ENCODE peak calls at places on chromosomes 13 and 19, in six cellular contexts. Z is testis; D is CD4-positive, alpha-beta memory T cell; B is hepatocyte; Q is brain microvascular endothelial cell; E is GM23338. M is an unnamed sample.

GRCh38 chr19:17889609-17890214 is 18.0 kb downstream of the SLC5A5 start:
- DNase-seq in D (no peak), Q (peak; percentile 53), B (peak; percentile 79), Z (peak; percentile 68), E (peak; percentile 90), M (no peak)

GRCh38 chr13:64278493-64278892 is 2862.8 kb upstream of the PCDH20 start:
- DNase-seq in D (no peak), Q (peak; percentile 59), B (no peak), Z (no peak), E (no peak), M (no peak)

GRCh38 chr19:40191836-40192646 is 815 bp downstream of the MAP3K10 start:
- DNase-seq in E (peak; percentile 85), B (peak; percentile 55), D (peak; percentile 4), Z (peak; percentile 27), Q (no peak), M (peak; percentile 36)

GRCh38 chr19:10122066-10122465 is 2.4 kb upstream of the EIF3G start:
- DNase-seq in E (no peak), Z (no peak), Q (no peak), B (no peak), D (no peak), M (no peak)

GRCh38 chr13:24133396-24133795 is 27.1 kb upstream of the SPATA13 start:
- DNase-seq in Z (no peak), E (no peak), D (no peak), Q (no peak), B (no peak), M (no peak)

GRCh38 chr19:4326837-4327251 is 11.8 kb downstream of the STAP2 start:
- DNase-seq in Z (no peak), D (no peak), E (peak; percentile 94), Q (no peak), B (no peak), M (no peak)

GRCh38 chr13:44109986-44110640 is 230.4 kb downstream of the LACC1 start:
- DNase-seq in E (no peak), Q (no peak), Z (no peak), D (no peak), B (no peak), M (no peak)

GRCh38 chr13:45928843-45929242 is 77.3 kb upstream of the SIAH3 start:
- DNase-seq in B (no peak), Z (no peak), Q (no peak), D (no peak), E (no peak), M (no peak)

GRCh38 chr19:18859676-18860301 is 28.0 kb downstream of the UPF1 start:
- DNase-seq in D (no peak), Q (no peak), E (no peak), Z (no peak), B (no peak), M (no peak)

GRCh38 chr19:31260171-31260933 is 88.9 kb downstream of the TSHZ3 start:
- DNase-seq in B (no peak), Q (no peak), E (no peak), Z (no peak), D (no peak), M (no peak)

GRCh38 chr19:41795031-41795461 is 1.3 kb upstream of the CEACAM3 start:
- DNase-seq in Q (peak; percentile 51), B (peak; percentile 65), Z (peak; percentile 73), E (peak; percentile 87), D (peak; percentile 65), M (no peak)

GRCh38 chr19:30669329-30670010 is 297.3 kb downstream of the ZNF536 start:
- DNase-seq in D (peak; percentile 5), B (peak; percentile 81), E (peak; percentile 85), Z (peak; percentile 93), Q (peak; percentile 29), M (peak; percentile 37)

GRCh38 chr13:39538826-39539555 is 64.0 kb downstream of the LHFPL6 start:
- DNase-seq in B (no peak), D (no peak), Q (peak; percentile 40), E (no peak), Z (no peak), M (no peak)

GRCh38 chr19:17246681-17247425 is 1.1 kb upstream of the NR2F6 start:
- DNase-seq in E (peak; percentile 59), Z (peak; percentile 54), D (no peak), B (peak; percentile 77), Q (no peak), M (no peak)

GRCh38 chr19:40177286-40178070 is 13.7 kb upstream of the MAP3K10 start:
- DNase-seq in Z (no peak), E (no peak), B (no peak), Q (no peak), D (no peak), M (no peak)

GRCh38 chr13:19169991-19170390 is 11.6 kb downstream of the TUBA3C start:
- DNase-seq in Q (no peak), E (no peak), Z (no peak), D (no peak), B (no peak), M (no peak)

GRCh38 chr13:53605306-53605705 is 576.7 kb downstream of the OLFM4 start:
- DNase-seq in Z (no peak), D (no peak), Q (no peak), B (no peak), E (no peak), M (no peak)

GRCh38 chr13:44197791-44198770 is 175.5 kb upstream of the SERP2 start:
- DNase-seq in Q (peak; percentile 60), D (no peak), E (no peak), B (no peak), Z (no peak), M (no peak)

GRCh38 chr13:113044431-113045114 is 61.0 kb upstream of the F7 start:
- DNase-seq in B (no peak), E (no peak), Q (no peak), D (no peak), Z (no peak), M (peak; percentile 57)

GRCh38 chr19:16518483-16519229 is 22.5 kb downstream of the C19orf44 start:
- DNase-seq in Z (no peak), Q (no peak), B (no peak), E (peak; percentile 51), D (no peak), M (no peak)

GRCh38 chr19:15113245-15114152 is 6.3 kb downstream of the SYDE1 start:
- DNase-seq in Q (no peak), Z (peak; percentile 84), D (no peak), B (no peak), E (peak; percentile 72), M (no peak)

GRCh38 chr13:56864451-56864850 is 276.3 kb upstream of the PRR20A start:
- DNase-seq in E (no peak), Q (no peak), B (no peak), Z (no peak), D (no peak), M (no peak)

GRCh38 chr13:107375701-107376350 is 807.9 kb upstream of the ARGLU1 start:
- DNase-seq in Z (no peak), D (no peak), E (no peak), B (no peak), Q (no peak), M (no peak)

GRCh38 chr13:68125087-68125480 is 894.9 kb upstream of the PCDH9 start:
- DNase-seq in E (no peak), Q (no peak), B (no peak), D (no peak), Z (no peak), M (no peak)
- H3K27ac ChIP-seq in E (no peak overlapping the region), Q (no peak overlapping the region), B (no peak overlapping the region), D (no peak overlapping the region), Z (no peak overlapping the region), M (no peak overlapping the region)

DNA sequence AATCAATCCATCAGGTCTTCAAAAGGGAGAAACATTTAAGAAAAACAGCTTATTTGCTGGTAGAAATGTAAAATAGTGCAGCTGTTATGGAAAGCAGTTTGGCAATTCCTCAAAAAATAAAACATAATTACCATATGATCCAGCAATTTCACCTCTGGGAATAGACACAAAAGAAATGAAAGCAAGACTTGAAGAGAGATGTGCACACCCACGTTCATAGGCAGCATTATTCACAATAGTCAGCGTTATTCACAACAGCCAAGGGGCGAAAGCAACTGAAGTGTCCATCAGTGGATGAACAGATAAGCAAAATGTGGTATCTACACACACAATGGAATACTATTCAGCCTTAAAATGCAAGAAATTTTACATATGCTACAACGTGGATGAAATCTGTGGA is 45.1 kb upstream of the DOCK9 start:
- DNase-seq in E (no peak), Z (no peak), D (no peak), B (no peak), Q (no peak), M (no peak)
- H3K27ac ChIP-seq in E (no peak overlapping the region), Z (no peak overlapping the region), D (no peak overlapping the region), B (no peak overlapping the region), Q (no peak overlapping the region), M (no peak overlapping the region)

GRCh38 chr19:50501568-50502475 is 9.2 kb downstream of the JOSD2 start:
- DNase-seq in E (no peak), Q (no peak), B (no peak), D (no peak), Z (no peak), M (no peak)
- H3K27ac ChIP-seq in E (no peak overlapping the region), Q (no peak overlapping the region), B (no peak overlapping the region), D (no peak overlapping the region), Z (no peak overlapping the region), M (no peak overlapping the region)

DNA sequence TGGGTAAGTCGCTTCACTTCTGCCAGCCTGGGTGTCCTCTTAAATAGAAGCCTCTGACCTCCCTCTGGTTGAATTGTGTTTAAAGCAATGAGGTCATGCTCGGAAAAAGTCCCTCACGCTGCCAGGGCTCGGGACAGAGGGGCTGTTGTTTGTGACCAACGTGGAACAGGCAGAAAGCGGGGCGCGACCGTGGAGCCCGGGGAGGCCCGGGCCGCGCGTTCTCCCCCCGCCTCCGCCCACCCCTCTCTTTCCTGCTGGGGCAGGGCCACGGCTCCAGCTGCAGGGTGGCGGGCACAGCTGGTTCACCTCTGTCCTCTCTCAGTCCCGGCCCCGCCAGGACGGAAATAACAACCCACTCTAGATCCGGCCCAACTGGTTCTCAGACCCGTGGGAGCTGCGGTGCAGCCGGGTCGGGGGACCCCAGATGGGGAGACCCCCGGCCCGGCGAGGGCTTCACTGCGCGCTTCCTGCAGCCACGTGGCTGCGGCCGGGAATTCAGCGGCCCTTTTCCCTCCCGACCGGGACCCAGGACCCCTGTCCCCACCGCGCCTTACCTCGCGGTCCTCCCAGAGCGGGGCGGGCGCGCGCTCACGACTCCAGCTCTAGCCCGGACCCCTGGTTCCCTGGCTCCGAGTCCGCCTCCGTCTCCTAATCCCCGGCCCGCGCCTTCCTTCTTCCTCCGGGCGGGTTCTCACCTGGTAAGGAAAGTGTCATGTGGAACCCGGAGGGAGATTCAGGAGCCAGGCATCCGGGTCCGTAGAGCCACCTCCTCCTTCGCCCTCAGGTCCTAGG is 1.9 kb downstream of the CDC42EP5 start:
- DNase-seq in E (peak; percentile 69), Z (no peak), D (no peak), Q (no peak), B (peak; percentile 56), M (peak; percentile 41)
- H3K27ac ChIP-seq in E (no peak overlapping the region), Z (peak overlapping the region; percentile 72), D (no peak overlapping the region), Q (no peak overlapping the region), B (peak overlapping the region; percentile 56), M (peak overlapping the region; percentile 26)

GRCh38 chr19:38838986-38839761 is 7.6 kb upstream of the ECH1 start:
- DNase-seq in Q (no peak), Z (no peak), D (no peak), E (no peak), B (peak; percentile 18), M (no peak)

GRCh38 chr19:38837304-38837626 is 5.7 kb upstream of the ECH1 start:
- DNase-seq in Z (no peak), Q (no peak), D (no peak), B (peak; percentile 16), E (no peak), M (no peak)

GRCh38 chr19:38836438-38837303 is 5.1 kb upstream of the ECH1 start:
- DNase-seq in D (no peak), B (no peak), E (no peak), Q (no peak), Z (no peak), M (no peak)

GRCh38 chr19:38838208-38838985 is 6.8 kb upstream of the ECH1 start:
- DNase-seq in Q (no peak), B (peak; percentile 85), Z (no peak), E (no peak), D (no peak), M (no peak)

GRCh38 chr19:38837656-38838121 is 6.1 kb upstream of the ECH1 start:
- DNase-seq in E (no peak), B (peak; percentile 78), D (no peak), Q (no peak), Z (no peak), M (no peak)
- H3K27ac ChIP-seq in E (no peak overlapping the region), B (peak overlapping the region; percentile 99), D (no peak overlapping the region), Q (no peak overlapping the region), Z (no peak overlapping the region), M (no peak overlapping the region)

M was measured in caudate nucleus.